ENCODE peak calls at places on chromosomes 12 and 14, in nine cellular contexts. L, I, Z, C, T, O, Q, X and D are unnamed samples.

GRCh38 chr12:82522285-82522684 is 164.0 kb downstream of the METTL25 start:
- DNase-seq in L (no peak), I (no peak), Z (no peak), C (no peak), T (no peak), O (no peak), Q (no peak), X (no peak), D (no peak)

GRCh38 chr14:36279306-36280244 is 40.9 kb downstream of the MBIP start:
- DNase-seq in L (no peak), I (no peak), Z (no peak), C (no peak), T (no peak), O (no peak), Q (no peak), X (no peak), D (no peak)

GRCh38 chr14:58829594-58829993 is 191.8 kb downstream of the DACT1 start:
- DNase-seq in L (no peak), I (no peak), Z (peak; percentile 32), C (peak; percentile 7), T (no peak), O (no peak), Q (peak; percentile 43), X (no peak), D (no peak)

GRCh38 chr14:104423224-104423681 is 156.3 kb upstream of the C14orf180 start:
- DNase-seq in L (no peak), I (no peak), Z (no peak), C (no peak), T (peak; percentile 41), O (peak; percentile 40), Q (no peak), X (no peak), D (no peak)

GRCh38 chr12:113298861-113299545 is 35.9 kb downstream of the SLC8B1 start:
- DNase-seq in L (no peak), I (no peak), Z (no peak), C (no peak), T (peak; percentile 76), O (peak; percentile 92), Q (no peak), X (peak; percentile 60), D (no peak)

GRCh38 chr14:72692678-72693077 is 201.2 kb downstream of the DPF3 start:
- DNase-seq in L (no peak), I (no peak), Z (peak; percentile 8), C (no peak), T (peak; percentile 66), O (no peak), Q (peak; percentile 15), X (no peak), D (no peak)

GRCh38 chr12:74541074-74541473 is 3.4 kb downstream of the ATXN7L3B start:
- DNase-seq in L (no peak), I (no peak), Z (no peak), C (no peak), T (no peak), O (no peak), Q (no peak), X (no peak), D (no peak)

GRCh38 chr14:101259748-101260147 is 301.5 kb upstream of the DIO3 start:
- DNase-seq in L (no peak), I (no peak), Z (no peak), C (no peak), T (no peak), O (no peak), Q (no peak), X (no peak), D (no peak)

GRCh38 chr12:27861428-27862167 is 81.6 kb upstream of the MANSC4 start:
- DNase-seq in L (no peak), I (no peak), Z (no peak), C (no peak), T (no peak), O (no peak), Q (peak; percentile 65), X (no peak), D (no peak)

GRCh38 chr14:35336171-35337073 is 44.2 kb downstream of the PSMA6 start:
- DNase-seq in L (no peak), I (peak; percentile 59), Z (peak; percentile 57), C (no peak), T (peak; percentile 87), O (peak; percentile 98), Q (peak; percentile 95), X (peak; percentile 99), D (no peak)

GRCh38 chr12:93127582-93128331 is 198.7 kb upstream of the EEA1 start:
- DNase-seq in L (no peak), I (peak; percentile 88), Z (no peak), C (peak; percentile 89), T (no peak), O (peak; percentile 71), Q (peak; percentile 100), X (peak; percentile 86), D (no peak)

GRCh38 chr12:3275171-3276041 is 198.2 kb downstream of the TSPAN9 start:
- DNase-seq in L (peak; percentile 9), I (peak; percentile 36), Z (peak; percentile 85), C (peak; percentile 86), T (no peak), O (peak; percentile 90), Q (peak; percentile 80), X (peak; percentile 76), D (peak; percentile 66)

GRCh38 chr12:19689226-19689625 is 249.9 kb downstream of the AEBP2 start:
- DNase-seq in L (no peak), I (no peak), Z (no peak), C (no peak), T (no peak), O (no peak), Q (no peak), X (no peak), D (no peak)

GRCh38 chr12:96078281-96078761 is 42.9 kb upstream of the LTA4H start:
- DNase-seq in L (no peak), I (no peak), Z (no peak), C (no peak), T (no peak), O (peak; percentile 78), Q (peak; percentile 33), X (no peak), D (no peak)

GRCh38 chr14:104313674-104314073 is 175.3 kb downstream of the KIF26A start:
- DNase-seq in L (no peak), I (no peak), Z (no peak), C (no peak), T (no peak), O (peak; percentile 17), Q (no peak), X (peak; percentile 15), D (no peak)

GRCh38 chr14:52553002-52553670 is 500 bp downstream of the GPR137C start:
- DNase-seq in L (no peak), I (no peak), Z (peak; percentile 29), C (peak; percentile 52), T (peak; percentile 84), O (no peak), Q (peak; percentile 17), X (peak; percentile 59), D (no peak)

GRCh38 chr12:19234991-19235876 is 105.7 kb downstream of the PLEKHA5 start:
- DNase-seq in L (no peak), I (no peak), Z (no peak), C (no peak), T (no peak), O (no peak), Q (peak; percentile 81), X (no peak), D (no peak)

GRCh38 chr12:91896725-91897515 is 248.7 kb downstream of the BTG1 start:
- DNase-seq in L (no peak), I (no peak), Z (no peak), C (no peak), T (no peak), O (peak; percentile 64), Q (no peak), X (no peak), D (no peak)

GRCh38 chr12:52037248-52037861 is 13.9 kb upstream of the NR4A1 start:
- DNase-seq in L (no peak), I (no peak), Z (peak; percentile 58), C (peak; percentile 89), T (peak; percentile 85), O (peak; percentile 79), Q (peak; percentile 62), X (no peak), D (peak; percentile 54)
- TF ChIP-seq CTCF in L (no peak), I (peak; percentile 28), Z (no peak), C (no peak), T (no peak), O (no peak), Q (peak; percentile 22), X (no peak), D (no peak)

DNA sequence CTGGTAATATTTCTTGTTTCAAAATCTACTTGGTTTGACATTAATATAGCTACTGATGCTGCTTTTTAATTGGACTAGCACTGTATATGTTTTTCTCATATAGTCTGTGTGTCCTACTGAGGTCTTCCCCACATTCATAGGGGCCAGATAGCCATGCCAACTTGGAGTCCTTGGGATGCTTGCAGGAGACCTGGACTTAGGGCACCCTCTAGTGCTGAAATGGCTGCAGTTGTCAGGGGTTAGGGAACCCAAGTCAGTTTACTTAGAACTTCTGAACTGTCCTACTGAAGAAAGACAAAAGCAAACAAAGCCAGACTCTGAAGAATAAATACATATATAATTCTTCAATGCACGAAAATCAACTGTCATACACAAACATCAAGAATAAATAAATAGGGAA is 279.9 kb upstream of the SYT1 start:
- DNase-seq in L (no peak), I (no peak), Z (peak; percentile 43), C (peak; percentile 28), T (no peak), O (no peak), Q (peak; percentile 35), X (peak; percentile 46), D (no peak)
- TF ChIP-seq CTCF in L (peak; percentile 25), I (peak; percentile 41), Z (peak; percentile 50), C (peak; percentile 24), T (no peak), O (no peak), Q (peak; percentile 53), X (peak; percentile 52), D (no peak)

GRCh38 chr12:84793558-84794367 is 118.8 kb downstream of the SLC6A15 start:
- DNase-seq in L (peak; percentile 42), I (no peak), Z (no peak), C (no peak), T (peak; percentile 37), O (no peak), Q (peak; percentile 20), X (no peak), D (no peak)
- TF ChIP-seq CTCF in L (no peak), I (no peak), Z (no peak), C (no peak), T (no peak), O (no peak), Q (no peak), X (no peak), D (no peak)

GRCh38 chr12:88227871-88228270 is 85.8 kb downstream of the TMTC3 start:
- DNase-seq in L (no peak), I (no peak), Z (no peak), C (no peak), T (no peak), O (no peak), Q (no peak), X (no peak), D (no peak)

GRCh38 chr12:88223519-88223918 is 81.4 kb downstream of the TMTC3 start:
- DNase-seq in L (no peak), I (no peak), Z (no peak), C (no peak), T (no peak), O (no peak), Q (no peak), X (no peak), D (no peak)

GRCh38 chr12:88225776-88226175 is 83.7 kb downstream of the TMTC3 start:
- DNase-seq in L (no peak), I (no peak), Z (no peak), C (no peak), T (no peak), O (no peak), Q (no peak), X (no peak), D (no peak)

GRCh38 chr12:88227263-88227662 is 85.2 kb downstream of the TMTC3 start:
- DNase-seq in L (no peak), I (no peak), Z (no peak), C (no peak), T (no peak), O (no peak), Q (no peak), X (no peak), D (no peak)

GRCh38 chr12:88228720-88229119 is 86.6 kb downstream of the TMTC3 start:
- DNase-seq in L (no peak), I (no peak), Z (no peak), C (no peak), T (no peak), O (no peak), Q (no peak), X (no peak), D (no peak)
- TF ChIP-seq CTCF in L (no peak), I (no peak), Z (no peak), C (no peak), T (no peak), O (no peak), Q (no peak), X (no peak), D (no peak)